ENCODE peak calls at places on chromosomes 13 and 19, in six cellular contexts. K is thoracic aorta, X is tibial artery, G is breast epithelium, N is heart right ventricle, R is esophagus squamous epithelium. I is an unnamed sample.
A peak's percentile ranks its signal among the peaks of the same experiment; 100 is the strongest.

GRCh38 chr19:19740755-19741154 is 7.8 kb upstream of the ZNF14 start:
- DNase-seq in K (no peak), X (no peak), G (no peak), N (no peak), R (no peak), I (no peak)

GRCh38 chr19:16896913-16897571 is 8.2 kb downstream of the F2RL3 start:
- DNase-seq in K (peak; percentile 95), X (peak; percentile 96), G (peak; percentile 95), N (peak; percentile 97), R (peak; percentile 98), I (peak; percentile 88)

GRCh38 chr13:77698211-77699058 is 948 bp downstream of the SLAIN1 start:
- DNase-seq in K (no peak), X (no peak), G (no peak), N (peak; percentile 18), R (no peak), I (peak; percentile 34)

GRCh38 chr19:12774588-12775555 is at the start of gene HOOK2:
- DNase-seq in K (no peak), X (no peak), G (peak; percentile 99), N (peak; percentile 58), R (peak; percentile 63), I (peak; percentile 93)

GRCh38 chr13:31631071-31631470 is 108.3 kb upstream of the RXFP2 start:
- DNase-seq in K (no peak), X (no peak), G (no peak), N (no peak), R (no peak), I (no peak)

GRCh38 chr19:5547881-5548280 is 19.9 kb downstream of the TINCR start:
- DNase-seq in K (no peak), X (no peak), G (no peak), N (no peak), R (no peak), I (no peak)

GRCh38 chr13:93230466-93230865 is 3.9 kb downstream of the GPC6 start:
- DNase-seq in K (no peak), X (no peak), G (no peak), N (no peak), R (no peak), I (no peak)

GRCh38 chr19:36973021-36973843 is 57.1 kb downstream of the ZNF568 start:
- DNase-seq in K (peak; percentile 44), X (peak; percentile 78), G (peak; percentile 72), N (peak; percentile 89), R (peak; percentile 28), I (peak; percentile 93)

GRCh38 chr19:39403331-39404312 is 3.0 kb upstream of the ZFP36 start:
- DNase-seq in K (peak; percentile 97), X (peak; percentile 100), G (peak; percentile 100), N (peak; percentile 99), R (peak; percentile 89), I (peak; percentile 99)

GRCh38 chr19:7263066-7263465 is 31.1 kb downstream of the INSR start:
- DNase-seq in K (no peak), X (no peak), G (no peak), N (no peak), R (no peak), I (no peak)

GRCh38 chr19:53158119-53158656 is 665 bp downstream of the ZNF347 start:
- DNase-seq in K (no peak), X (peak; percentile 27), G (peak; percentile 18), N (peak; percentile 47), R (no peak), I (peak; percentile 85)

GRCh38 chr13:29808264-29808663 is 42.2 kb downstream of the UBL3 start:
- DNase-seq in K (no peak), X (no peak), G (no peak), N (no peak), R (no peak), I (no peak)

GRCh38 chr19:30852168-30852567 is 480.0 kb downstream of the ZNF536 start:
- DNase-seq in K (no peak), X (no peak), G (no peak), N (no peak), R (no peak), I (no peak)

GRCh38 chr13:27419333-27419732 is 5.1 kb upstream of the GTF3A start:
- DNase-seq in K (no peak), X (no peak), G (no peak), N (no peak), R (no peak), I (no peak)

GRCh38 chr19:10417598-10418280 is 2.6 kb upstream of the PDE4A start:
- DNase-seq in K (no peak), X (no peak), G (no peak), N (no peak), R (no peak), I (no peak)

GRCh38 chr19:55179570-55180484 is at the start of gene SYT5:
- DNase-seq in K (no peak), X (no peak), G (no peak), N (no peak), R (no peak), I (no peak)

GRCh38 chr13:113078895-113079720 is 26.5 kb upstream of the F7 start:
- DNase-seq in K (no peak), X (no peak), G (no peak), N (no peak), R (no peak), I (no peak)

GRCh38 chr13:42454749-42455148 is 119.2 kb upstream of the TNFSF11 start:
- DNase-seq in K (no peak), X (no peak), G (no peak), N (no peak), R (no peak), I (no peak)

GRCh38 chr13:42453091-42453645 is 120.8 kb upstream of the TNFSF11 start:
- DNase-seq in K (no peak), X (no peak), G (no peak), N (no peak), R (no peak), I (no peak)

DNA sequence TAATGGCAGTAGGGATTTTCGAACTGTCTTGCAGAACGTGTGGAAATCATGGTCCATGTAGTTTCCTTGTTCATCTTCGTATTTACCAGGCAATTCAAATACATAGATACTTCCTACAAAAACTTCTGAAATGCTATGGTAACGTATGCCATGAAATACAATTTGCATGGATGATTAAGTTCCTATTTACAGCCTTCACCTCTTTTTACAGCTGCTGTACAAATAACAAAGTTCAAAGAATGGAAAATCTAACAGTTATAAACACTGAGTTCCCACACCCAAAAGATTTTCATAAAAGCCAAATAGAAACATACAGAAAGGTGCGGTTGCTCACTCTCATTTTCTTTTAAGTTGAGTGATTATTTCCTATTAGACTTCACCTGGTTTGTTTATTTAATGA is 115.8 kb upstream of the TNFSF11 start:
- DNase-seq in K (no peak), X (no peak), G (no peak), N (no peak), R (no peak), I (no peak)
- H3K4me1 ChIP-seq in K (no peaks in the 10 kb centered on the region), X (no peaks in the 10 kb centered on the region), G (no peaks in the 10 kb centered on the region), N (no peaks in the 10 kb centered on the region), R (no peaks in the 10 kb centered on the region), I (no peaks in the 10 kb centered on the region)

DNA sequence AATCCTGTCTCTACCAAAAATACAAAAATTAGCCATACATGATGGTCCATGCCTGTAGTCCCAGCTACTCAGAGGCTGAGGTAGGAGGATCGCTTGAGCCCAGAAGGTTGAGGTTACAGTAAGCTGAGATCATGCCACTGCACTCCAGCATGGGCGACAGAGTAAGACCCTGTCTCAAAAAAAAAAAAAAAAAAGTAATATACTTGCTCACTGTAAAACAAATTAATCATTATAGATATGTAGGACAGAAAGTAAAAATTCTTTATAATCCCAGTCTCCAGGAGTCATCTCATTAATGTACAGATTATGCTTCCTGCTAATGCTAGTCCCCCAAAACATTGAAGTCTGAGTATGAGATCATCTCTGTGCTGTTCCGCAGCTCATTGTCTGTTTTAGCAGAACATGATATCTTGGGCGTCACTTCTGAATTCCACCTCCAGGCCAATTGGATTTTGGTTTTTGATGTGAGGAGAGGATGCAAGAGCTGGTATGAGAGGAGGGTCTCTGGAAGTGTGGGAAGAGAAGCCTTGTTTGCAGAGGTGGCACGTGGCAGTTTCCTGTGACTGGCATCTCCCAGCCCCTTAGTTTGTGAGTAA is 75.4 kb upstream of the NPAS1 start:
- DNase-seq in K (no peak), X (no peak), G (no peak), N (no peak), R (no peak), I (no peak)
- H3K4me1 ChIP-seq in K (peaks cover 63% of the 10 kb centered on the region), X (peaks cover 55% of the 10 kb centered on the region), G (no peaks in the 10 kb centered on the region), N (peaks cover 53% of the 10 kb centered on the region), R (no peaks in the 10 kb centered on the region), I (peaks cover 21% of the 10 kb centered on the region)

GRCh38 chr19:14138576-14139265 is 2.3 kb upstream of the ASF1B start:
- DNase-seq in K (no peak), X (no peak), G (no peak), N (no peak), R (no peak), I (peak; percentile 72)
- H3K4me1 ChIP-seq in K (peaks cover 28% of the 10 kb centered on the region), X (peaks cover 25% of the 10 kb centered on the region), G (no peaks in the 10 kb centered on the region), N (peaks cover 34% of the 10 kb centered on the region), R (peaks cover 24% of the 10 kb centered on the region), I (peaks cover 39% of the 10 kb centered on the region)

GRCh38 chr19:2207991-2208860 is 27.9 kb downstream of the PLEKHJ1 start:
- DNase-seq in K (peak; percentile 12), X (peak; percentile 77), G (no peak), N (peak; percentile 67), R (no peak), I (peak; percentile 73)
- H3K4me1 ChIP-seq in K (no peaks in the 10 kb centered on the region), X (no peaks in the 10 kb centered on the region), G (no peaks in the 10 kb centered on the region), N (peaks cover 20% of the 10 kb centered on the region), R (peaks cover 30% of the 10 kb centered on the region), I (peaks cover 15% of the 10 kb centered on the region)

DNA sequence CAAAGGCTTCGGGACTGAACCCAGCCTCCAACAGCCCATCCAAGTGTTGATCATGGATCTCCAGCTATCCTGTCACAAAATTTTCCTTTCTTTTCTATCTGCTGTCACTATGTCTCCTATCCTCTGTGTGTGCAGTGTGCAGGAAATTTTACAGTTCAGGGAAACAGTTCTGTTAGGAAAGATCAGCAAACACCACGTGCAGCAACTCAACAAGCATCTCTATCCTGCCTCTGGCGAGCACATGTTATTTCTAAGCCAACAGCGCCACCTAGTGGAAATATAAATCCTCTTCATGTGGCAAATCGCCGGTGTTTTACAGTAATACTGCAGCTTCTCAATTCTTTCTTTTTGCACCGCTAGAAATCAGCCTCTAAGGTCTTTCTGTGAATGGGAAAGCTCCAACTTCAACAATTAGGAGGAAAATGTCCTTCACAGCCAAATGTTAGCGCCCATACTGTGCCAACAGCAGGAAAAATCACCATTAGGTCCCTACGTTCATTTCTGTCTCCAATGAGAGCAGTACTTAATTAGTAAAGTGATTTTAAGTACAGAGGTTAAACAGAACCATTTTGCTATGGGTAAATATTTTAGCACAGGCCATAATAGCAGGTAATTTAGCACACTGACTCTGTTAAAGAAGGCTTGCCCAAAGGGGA is 21.3 kb upstream of the ZNF181 start:
- DNase-seq in K (no peak), X (peak; percentile 36), G (no peak), N (peak; percentile 76), R (no peak), I (peak; percentile 64)
- H3K4me1 ChIP-seq in K (no peaks in the 10 kb centered on the region), X (no peaks in the 10 kb centered on the region), G (no peaks in the 10 kb centered on the region), N (no peaks in the 10 kb centered on the region), R (no peaks in the 10 kb centered on the region), I (no peaks in the 10 kb centered on the region)